ENCODE peak calls at places on chromosomes 12 and 14, in five cellular contexts. A is T-helper 2 cell, V is skeletal muscle cell, T is NB4, B is PC-9. X is an unnamed sample.

GRCh38 chr12:97630875-97631274 is 168.3 kb downstream of the RMST start:
- DNase-seq in A (no peak), V (no peak), B (no peak), T (no peak), X (no peak)

GRCh38 chr14:33943081-33943480 is 7.8 kb downstream of the EGLN3 start:
- DNase-seq in V (no peak), B (no peak), T (no peak), A (no peak), X (no peak)

GRCh38 chr12:78759387-78759786 is 105.2 kb upstream of the SYT1 start:
- DNase-seq in V (peak), B (no peak), A (no peak), T (peak), X (no peak)

GRCh38 chr14:56208520-56208919 is 90.3 kb downstream of the PELI2 start:
- DNase-seq in V (no peak), T (no peak), B (no peak), A (no peak), X (no peak)

GRCh38 chr14:90698379-90698869 is 117.8 kb downstream of the TTC7B start:
- DNase-seq in V (no peak), T (no peak), A (no peak), B (no peak), X (no peak)

GRCh38 chr12:53279888-53280498 is 11.9 kb downstream of the ESPL1 start:
- DNase-seq in T (no peak), B (peak), V (no peak), A (no peak), X (no peak)

GRCh38 chr12:109016016-109016415 is 4.9 kb downstream of the SVOP start:
- DNase-seq in T (no peak), A (no peak), V (no peak), B (no peak), X (no peak)

GRCh38 chr12:10194160-10194559 is 15.3 kb downstream of the TMEM52B start:
- DNase-seq in A (no peak), V (no peak), T (no peak), B (no peak), X (no peak)

GRCh38 chr14:55122441-55122986 is 6.5 kb upstream of the LGALS3 start:
- DNase-seq in V (no peak), T (no peak), B (peak), A (no peak), X (no peak)

GRCh38 chr14:52589646-52590045 is 37.0 kb downstream of the GPR137C start:
- DNase-seq in V (no peak), B (no peak), T (no peak), A (no peak), X (no peak)

GRCh38 chr12:83767723-83768122 is 1081.0 kb downstream of the TMTC2 start:
- DNase-seq in A (no peak), B (no peak), T (no peak), V (no peak), X (no peak)

GRCh38 chr12:12546314-12546772 is 16.3 kb downstream of the DUSP16 start:
- DNase-seq in T (no peak), V (no peak), B (no peak), A (no peak), X (no peak)

GRCh38 chr14:103257211-103257962 is 76.7 kb upstream of the EIF5 start:
- DNase-seq in A (no peak), T (no peak), B (peak), V (no peak), X (peak)

GRCh38 chr14:59997496-59997895 is 77.6 kb downstream of the LRRC9 start:
- DNase-seq in T (peak), B (no peak), V (peak), A (no peak), X (no peak)

GRCh38 chr12:30835216-30835615 is 80.5 kb upstream of the CAPRIN2 start:
- DNase-seq in T (no peak), V (no peak), A (no peak), B (no peak), X (no peak)

GRCh38 chr12:111756681-111757080 is 10.1 kb upstream of the ALDH2 start:
- DNase-seq in V (no peak), T (peak), A (no peak), B (no peak), X (no peak)

GRCh38 chr12:3289702-3290101 is 201.3 kb upstream of the PRMT8 start:
- DNase-seq in V (no peak), B (no peak), T (no peak), A (no peak), X (no peak)

GRCh38 chr12:44464180-44464579 is 411.9 kb downstream of the NELL2 start:
- DNase-seq in T (no peak), V (no peak), A (no peak), B (no peak), X (no peak)

GRCh38 chr12:94145231-94145979 is 3.0 kb upstream of the PLXNC1 start:
- DNase-seq in B (no peak), A (no peak), V (peak), T (peak), X (no peak)

GRCh38 chr12:58176296-58176869 is 235.0 kb downstream of the ATP23 start:
- DNase-seq in B (no peak), T (peak), A (no peak), V (no peak), X (no peak)

GRCh38 chr12:66804555-66804954 is 125.7 kb upstream of the GRIP1 start:
- DNase-seq in B (no peak), A (no peak), V (no peak), T (no peak), X (no peak)

GRCh38 chr12:68789144-68789878 is 18.7 kb upstream of the MDM2 start:
- DNase-seq in V (no peak), T (no peak), B (no peak), A (no peak), X (no peak)

GRCh38 chr14:95784137-95784536 is 70.2 kb upstream of the TCL1A start:
- DNase-seq in T (peak), V (no peak), A (no peak), B (no peak), X (no peak)

GRCh38 chr12:67710582-67710981 is 62.0 kb downstream of the DYRK2 start:
- DNase-seq in B (peak), V (no peak), A (no peak), T (peak), X (no peak)

GRCh38 chr14:77882631-77883030 is 82.7 kb downstream of the ADCK1 start:
- DNase-seq in V (peak), T (peak), A (no peak), B (no peak), X (no peak)

GRCh38 chr14:99395904-99396530 is 84.6 kb downstream of the SETD3 start:
- DNase-seq in T (peak), V (peak), A (no peak), B (no peak), X (no peak)

GRCh38 chr12:14239350-14239934 is 126.0 kb upstream of the ATF7IP start:
- DNase-seq in V (peak), T (peak), B (peak), A (no peak), X (no peak)

GRCh38 chr12:130870442-130871285 is 1.2 kb upstream of the RAN start:
- DNase-seq in B (peak), A (peak), T (peak), V (peak), X (peak)

GRCh38 chr12:55930771-55931316 is at the start of gene DGKA:
- DNase-seq in A (peak), V (peak), B (peak), T (peak), X (peak)

GRCh38 chr12:41745593-41745992 is 399.1 kb downstream of the GXYLT1 start:
- DNase-seq in V (no peak), T (no peak), B (no peak), A (no peak), X (no peak)

GRCh38 chr14:89792489-89793366 is 161.8 kb downstream of the EFCAB11 start:
- DNase-seq in B (no peak), V (no peak), T (no peak), A (no peak), X (no peak)

GRCh38 chr12:1791104-1791927 is 29.0 kb upstream of the LRTM2 start:
- DNase-seq in B (peak), V (no peak), T (peak), A (peak), X (no peak)

GRCh38 chr12:130347588-130347987 is 9.9 kb downstream of the PIWIL1 start:
- DNase-seq in A (no peak), V (no peak), T (no peak), B (no peak), X (no peak)

GRCh38 chr14:104868060-104868740 is 3.1 kb downstream of the CEP170B start:
- DNase-seq in V (no peak), T (no peak), B (no peak), A (no peak), X (no peak)

GRCh38 chr12:106271575-106272505 is 24.0 kb upstream of the CKAP4 start:
- DNase-seq in B (no peak), V (no peak), T (no peak), A (no peak), X (no peak)

X was measured in keratinocyte.